ENCODE peak calls at places on chromosomes 1 and 21, in eight cellular contexts. T is GM12865, Q is uterus, A is left lung, B is fibroblast of pulmonary artery, K is Panc1, S is A549, C is osteocyte. U is an unnamed sample.

GRCh38 chr1:43930168-43930948 is 3.2 kb upstream of the ARTN start:
- DNase-seq in S (no peak), B (no peak), K (no peak), T (peak), A (no peak), C (no peak), Q (no peak), U (no peak)

GRCh38 chr1:231603598-231604275 is 22.9 kb upstream of the DISC1 start:
- DNase-seq in Q (no peak), K (peak), S (peak), A (no peak), C (no peak), B (peak), T (peak), U (no peak)

GRCh38 chr1:147851149-147851548 is 51.4 kb upstream of the GJA8 start:
- DNase-seq in Q (no peak), T (peak), C (no peak), B (peak), K (peak), S (no peak), A (no peak), U (no peak)

GRCh38 chr21:45404726-45405270 is at the start of gene COL18A1:
- DNase-seq in T (no peak), K (no peak), A (peak), B (peak), C (no peak), S (peak), Q (peak), U (no peak)

GRCh38 chr21:43922949-43923348 is 57.9 kb downstream of the AGPAT3 start:
- DNase-seq in B (no peak), A (peak), K (no peak), C (no peak), S (no peak), Q (no peak), T (no peak), U (no peak)

GRCh38 chr21:45329261-45330074 is 41.8 kb upstream of the POFUT2 start:
- DNase-seq in Q (no peak), S (peak), K (no peak), B (no peak), T (no peak), C (no peak), A (peak), U (no peak)

GRCh38 chr1:54980528-54981241 is at the start of gene TMEM61:
- DNase-seq in B (no peak), Q (peak), T (no peak), S (no peak), A (peak), K (no peak), C (no peak), U (no peak)

GRCh38 chr1:202197670-202198359 is 4.2 kb downstream of the LGR6 start:
- DNase-seq in A (no peak), C (no peak), S (no peak), B (no peak), K (no peak), Q (no peak), T (no peak), U (no peak)

GRCh38 chr1:203673550-203674411 is 47.1 kb downstream of the ATP2B4 start:
- DNase-seq in B (peak), T (peak), S (peak), K (peak), C (no peak), A (no peak), Q (peak), U (peak)

GRCh38 chr1:80731241-80731894 is 1069.4 kb upstream of the ADGRL2 start:
- DNase-seq in S (no peak), C (no peak), B (peak), Q (no peak), T (no peak), A (no peak), K (no peak), U (no peak)

GRCh38 chr1:111449703-111450017 is 396 bp downstream of the ATP5PB start:
- DNase-seq in B (no peak), Q (no peak), A (no peak), K (no peak), T (no peak), S (no peak), C (no peak), U (no peak)

GRCh38 chr1:111446967-111447892 is 1.8 kb downstream of the WDR77 start:
- DNase-seq in B (no peak), T (peak), K (no peak), C (no peak), S (no peak), Q (no peak), A (no peak), U (no peak)

GRCh38 chr1:111448482-111448917 is 556 bp downstream of the WDR77 start:
- DNase-seq in K (no peak), C (no peak), B (no peak), S (peak), Q (no peak), A (no peak), T (no peak), U (no peak)

GRCh38 chr1:111450185-111450584 is 921 bp downstream of the ATP5PB start:
- DNase-seq in S (no peak), K (no peak), Q (no peak), C (no peak), A (no peak), B (no peak), T (no peak), U (no peak)

GRCh38 chr1:111448918-111449702 is at the start of the genes ATP5PB and WDR77:
- DNase-seq in C (peak), K (peak), S (peak), B (peak), A (peak), Q (peak), T (peak), U (peak)
- TF ChIP-seq CTCF in C (no peak), K (no peak), S (no peak), B (no peak), A (no peak), Q (no peak), T (no peak), U (no peak)

DNA sequence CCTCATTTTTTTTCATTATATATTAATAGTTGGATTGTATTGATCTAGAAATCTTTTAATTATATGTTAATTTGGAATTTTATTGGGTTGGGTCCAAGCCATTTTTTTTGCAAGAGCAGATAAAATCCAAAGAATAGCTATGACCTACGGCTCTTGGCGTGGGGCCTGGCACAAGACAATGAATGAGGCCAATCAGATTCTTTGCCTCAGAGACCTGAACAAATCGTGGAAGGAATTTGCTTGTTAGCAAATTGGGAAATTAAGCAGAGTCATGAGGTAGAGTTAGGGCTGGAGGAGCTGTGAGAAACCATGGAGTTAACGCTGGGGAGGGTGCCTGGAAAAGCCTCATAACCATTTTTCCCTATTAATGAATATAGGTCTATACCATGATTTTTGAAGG is 40.1 kb downstream of the CAMSAP2 start:
- DNase-seq in A (no peak), K (no peak), C (no peak), Q (no peak), B (peak), T (no peak), S (no peak), U (no peak)
- TF ChIP-seq CTCF in A (no peak), K (no peak), C (no peak), Q (no peak), B (no peak), T (no peak), S (no peak), U (no peak)

GRCh38 chr21:28427356-28428022 is 565.2 kb downstream of the LTN1 start:
- DNase-seq in Q (no peak), T (no peak), A (no peak), K (no peak), S (no peak), B (peak), C (no peak), U (no peak)
- TF ChIP-seq CTCF in Q (no peak), T (no peak), A (no peak), K (no peak), S (no peak), B (no peak), C (no peak), U (no peak)

GRCh38 chr1:199671684-199672083 is 355.8 kb upstream of the NR5A2 start:
- DNase-seq in C (no peak), T (no peak), Q (no peak), S (no peak), A (no peak), K (no peak), B (no peak), U (no peak)

GRCh38 chr1:199675937-199676336 is 351.6 kb upstream of the NR5A2 start:
- DNase-seq in K (no peak), Q (no peak), A (no peak), C (no peak), T (no peak), B (no peak), S (no peak), U (no peak)
- TF ChIP-seq CTCF in K (no peak), Q (no peak), A (no peak), C (no peak), T (no peak), B (no peak), S (no peak), U (no peak)

DNA sequence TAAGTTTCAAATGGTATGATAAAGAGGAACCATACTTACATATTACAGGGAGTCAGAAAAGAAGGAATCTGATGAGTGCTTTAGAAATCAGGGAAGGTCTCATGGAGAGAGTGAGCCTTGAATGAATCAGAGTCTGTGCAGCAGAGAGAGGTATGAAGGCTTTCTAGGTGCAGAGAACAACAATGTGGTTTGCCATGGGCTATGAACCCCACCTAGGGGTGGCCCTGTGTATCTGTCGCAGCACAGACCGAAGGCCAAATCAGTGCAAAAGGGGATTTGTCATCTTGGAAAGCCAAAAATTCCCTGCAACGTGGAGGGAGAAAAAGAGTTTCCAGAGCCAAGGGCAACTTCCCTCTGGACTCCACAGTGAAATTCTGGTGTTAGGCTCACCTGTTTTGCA is 3.5 kb downstream of the PAPPA2 start:
- DNase-seq in B (no peak), A (no peak), K (peak), Q (no peak), T (peak), C (no peak), S (peak), U (no peak)
- TF ChIP-seq CTCF in B (no peak), A (no peak), K (peak), Q (no peak), T (peak), C (peak), S (no peak), U (no peak)

GRCh38 chr1:19923953-19924346 is 533 bp upstream of the PLA2G2E start:
- DNase-seq in B (no peak), T (no peak), K (no peak), A (no peak), Q (no peak), S (no peak), C (no peak), U (no peak)
- TF ChIP-seq CTCF in B (no peak), T (no peak), K (no peak), A (no peak), Q (no peak), S (no peak), C (no peak), U (no peak)

DNA sequence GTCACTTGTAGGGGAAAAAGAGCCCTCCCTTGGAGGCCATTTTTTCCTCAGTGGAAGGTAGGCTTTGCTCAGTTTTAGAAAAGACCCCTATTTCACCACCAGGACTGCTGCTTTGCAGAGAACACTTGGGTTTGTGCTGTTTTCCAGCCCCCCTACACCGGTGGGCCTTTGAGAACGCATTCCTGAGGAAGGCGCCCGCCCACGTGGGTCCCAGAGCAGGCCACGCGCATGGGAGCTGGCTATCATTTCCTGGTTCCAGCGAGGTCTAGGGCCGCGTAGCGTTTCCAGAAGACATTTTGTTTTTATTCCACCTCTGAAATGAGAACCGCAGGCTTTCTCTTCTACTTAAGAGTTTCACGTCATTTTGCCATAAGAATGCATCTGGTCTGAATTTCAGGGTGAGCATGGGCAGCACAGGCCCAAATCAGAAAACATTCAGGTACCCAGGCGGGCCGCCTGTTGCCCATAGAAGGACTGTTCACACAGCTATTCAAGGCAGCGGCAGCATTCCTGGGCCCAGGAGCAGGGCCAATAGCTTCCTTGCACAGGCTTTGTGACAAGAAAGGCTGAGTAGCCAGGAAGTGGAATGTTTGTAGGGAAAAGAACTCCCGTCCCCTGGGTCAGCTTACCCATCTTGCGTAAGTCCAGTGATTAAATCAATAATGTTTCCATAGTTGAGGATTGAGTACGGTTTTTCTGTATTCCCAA is 1.3 kb upstream of the KLHL21 start:
- DNase-seq in Q (peak), A (peak), S (no peak), K (no peak), T (no peak), C (no peak), B (peak), U (peak)
- TF ChIP-seq CTCF in Q (no peak), A (no peak), S (no peak), K (no peak), T (no peak), C (no peak), B (no peak), U (no peak)

GRCh38 chr1:6445062-6445763 is 20.6 kb downstream of the ESPN start:
- DNase-seq in C (no peak), A (peak), K (no peak), S (no peak), B (peak), T (peak), Q (no peak), U (no peak)
- TF ChIP-seq CTCF in C (peak), A (peak), K (peak), S (peak), B (peak), T (peak), Q (no peak), U (no peak)

DNA sequence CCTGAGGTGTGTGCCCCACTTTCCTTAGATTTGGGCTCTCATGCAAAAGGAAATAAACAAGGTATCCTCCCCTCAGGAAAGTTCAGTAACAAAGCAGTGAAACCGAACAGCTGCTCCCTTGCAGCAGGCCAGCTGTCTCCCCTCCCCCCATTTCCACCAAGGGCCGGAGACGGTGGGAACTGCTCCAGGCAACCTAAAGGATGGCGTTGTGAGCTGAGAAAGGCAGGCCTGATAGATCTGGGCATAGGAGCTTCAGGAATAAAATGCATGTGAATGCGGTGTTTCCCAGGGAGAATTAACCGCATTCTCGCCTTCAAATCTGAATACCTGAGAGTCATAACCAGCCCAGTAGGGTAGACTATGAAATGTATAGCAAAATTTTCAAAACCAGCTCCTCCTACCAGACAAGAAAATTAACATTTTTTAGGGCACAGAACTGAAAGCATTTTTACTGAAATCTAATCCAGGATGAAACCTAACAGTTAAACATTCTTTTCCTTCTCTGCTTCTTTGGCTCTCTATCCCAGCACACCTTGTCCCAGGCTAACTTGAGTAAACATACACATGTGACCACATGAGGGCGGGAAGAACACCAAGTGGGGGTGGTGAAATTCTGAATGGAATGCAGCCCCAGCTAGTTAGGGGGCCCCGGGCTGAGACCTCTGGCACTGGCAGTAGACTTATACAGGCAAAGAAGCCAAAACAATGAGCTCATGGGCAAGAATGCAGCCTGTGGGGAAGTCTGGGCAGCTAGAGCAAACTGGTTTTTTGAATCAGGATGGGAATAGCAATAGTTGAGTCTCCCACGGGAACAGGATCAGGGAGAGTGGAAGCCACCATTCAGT is 11.5 kb downstream of the MCL1 start:
- DNase-seq in K (no peak), Q (peak), B (peak), S (peak), T (peak), A (no peak), C (peak), U (no peak)
- TF ChIP-seq CTCF in K (no peak), Q (peak), B (no peak), S (no peak), T (no peak), A (no peak), C (no peak), U (no peak)

DNA sequence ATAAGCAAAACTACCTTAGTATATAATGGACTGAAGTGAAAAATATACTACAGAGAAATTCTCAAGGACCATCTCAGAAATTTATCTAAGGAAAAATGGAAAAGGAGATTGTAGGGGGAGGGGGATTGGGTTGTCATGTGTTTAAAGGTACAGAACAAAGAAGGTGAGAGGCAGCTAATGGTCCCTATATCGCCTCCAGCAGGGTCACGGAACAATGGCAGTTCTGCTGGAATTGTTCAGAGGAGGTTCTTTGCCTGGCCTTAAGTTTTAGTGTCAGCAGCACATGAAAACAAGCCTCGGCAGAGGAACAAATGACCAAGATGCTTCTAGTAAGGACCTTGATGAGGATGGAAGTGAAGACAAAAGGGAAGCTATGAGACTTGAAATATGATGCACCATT is 42.0 kb upstream of the RGS2 start:
- DNase-seq in A (no peak), B (no peak), C (no peak), Q (no peak), S (no peak), K (no peak), T (no peak), U (no peak)
- TF ChIP-seq CTCF in A (no peak), B (no peak), C (no peak), Q (no peak), S (no peak), K (no peak), T (no peak), U (no peak)

U was measured in omental fat pad.